ENCODE peak calls at places on chromosomes 13 and 19, in six cellular contexts. T, L, B, M, Z and G are unnamed samples.

GRCh38 chr13:100941811-100942361 is 267.3 kb upstream of the TMTC4 start:
- DNase-seq in B (no peak), T (no peak), L (no peak), Z (no peak), M (no peak), G (no peak)

GRCh38 chr19:47414469-47414868 is 4.9 kb downstream of the MEIS3 start:
- DNase-seq in B (no peak), M (no peak), L (no peak), Z (no peak), T (no peak), G (no peak)

GRCh38 chr13:80217614-80218456 is 123.1 kb downstream of the SPRY2 start:
- DNase-seq in M (peak), Z (peak), L (no peak), B (no peak), T (no peak), G (no peak)

GRCh38 chr13:44273216-44273615 is 100.4 kb upstream of the SERP2 start:
- DNase-seq in Z (no peak), M (no peak), B (no peak), L (no peak), T (no peak), G (no peak)

GRCh38 chr13:28313579-28313978 is 175.2 kb downstream of the PAN3 start:
- DNase-seq in L (peak), M (peak), Z (no peak), B (no peak), T (no peak), G (no peak)

GRCh38 chr13:100274942-100275506 is 186.1 kb downstream of the PCCA start:
- DNase-seq in M (no peak), Z (peak), B (no peak), L (no peak), T (no peak), G (no peak)

GRCh38 chr13:83162493-83162892 is 719.8 kb downstream of the SLITRK1 start:
- DNase-seq in M (peak), T (no peak), L (no peak), Z (no peak), B (no peak), G (no peak)

GRCh38 chr19:18389095-18389735 is 3.3 kb downstream of the GDF15 start:
- DNase-seq in T (no peak), B (no peak), M (no peak), L (no peak), Z (no peak), G (no peak)

GRCh38 chr19:43673702-43674629 is 4.0 kb upstream of the PLAUR start:
- DNase-seq in M (no peak), B (no peak), T (no peak), Z (no peak), L (no peak), G (no peak)

GRCh38 chr19:21482863-21483276 is 22.5 kb upstream of the ZNF429 start:
- DNase-seq in L (peak), B (no peak), M (peak), Z (peak), T (peak), G (no peak)

GRCh38 chr13:52779028-52779612 is 39.5 kb upstream of the CNMD start:
- DNase-seq in B (no peak), M (no peak), T (no peak), Z (no peak), L (no peak), G (no peak)

GRCh38 chr19:46299004-46299509 is 2.2 kb downstream of the HIF3A start:
- DNase-seq in B (no peak), L (peak), Z (peak), M (peak), T (no peak), G (no peak)

GRCh38 chr19:43662487-43662886 is 7.5 kb downstream of the PLAUR start:
- DNase-seq in L (peak), M (peak), Z (no peak), B (no peak), T (no peak), G (no peak)

GRCh38 chr13:32639502-32640105 is 53.4 kb downstream of the PDS5B start:
- DNase-seq in B (peak), T (peak), Z (peak), M (peak), L (peak), G (no peak)

GRCh38 chr19:47729799-47730520 is 15.4 kb upstream of the NOP53 start:
- DNase-seq in Z (no peak), L (peak), M (peak), B (no peak), T (no peak), G (no peak)

GRCh38 chr19:55212447-55212846 is 3.1 kb upstream of the PTPRH start:
- DNase-seq in T (no peak), B (no peak), L (no peak), Z (no peak), M (no peak), G (no peak)

GRCh38 chr13:36530050-36530789 is 97.9 kb downstream of the CCNA1 start:
- DNase-seq in B (no peak), Z (peak), M (peak), L (no peak), T (no peak), G (peak)

GRCh38 chr19:44712864-44713515 is 14.0 kb downstream of the CEACAM16 start:
- DNase-seq in B (no peak), T (no peak), Z (no peak), M (no peak), L (peak), G (no peak)

GRCh38 chr19:42480335-42481095 is 37.8 kb upstream of the CXCL17 start:
- DNase-seq in M (peak), Z (no peak), T (no peak), B (no peak), L (peak), G (no peak)

GRCh38 chr19:10112037-10112751 is 701 bp downstream of the P2RY11 start:
- DNase-seq in Z (no peak), M (peak), L (peak), T (no peak), B (no peak), G (no peak)

GRCh38 chr19:35712910-35713845 is 4.6 kb upstream of the KMT2B start:
- DNase-seq in T (peak), L (no peak), Z (no peak), M (no peak), B (peak), G (no peak)

GRCh38 chr13:95524270-95524901 is 28.1 kb upstream of the CLDN10 start:
- DNase-seq in B (no peak), Z (no peak), T (no peak), M (peak), L (peak), G (no peak)

GRCh38 chr13:95527955-95528354 is 24.6 kb upstream of the CLDN10 start:
- DNase-seq in B (no peak), L (no peak), T (no peak), Z (no peak), M (no peak), G (no peak)

DNA sequence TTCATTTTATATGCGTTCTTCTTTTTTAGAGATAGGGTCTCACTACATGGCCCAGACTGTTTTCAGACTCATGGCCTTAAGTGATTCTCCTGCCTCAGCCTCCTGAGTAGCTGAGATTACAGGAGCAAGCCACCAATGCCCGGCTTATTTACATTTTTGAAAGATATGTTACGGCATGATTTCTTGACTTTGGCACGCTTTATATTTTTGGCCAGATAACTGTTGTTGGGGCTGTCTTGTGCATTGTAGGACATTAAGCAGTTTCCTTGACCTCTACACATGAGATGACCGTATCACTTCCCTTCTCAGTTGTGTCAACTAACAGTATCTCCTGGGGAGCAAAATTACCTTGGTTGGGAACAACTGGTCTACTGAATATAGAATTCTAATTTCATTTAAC is 28.9 kb upstream of the CLDN10 start:
- DNase-seq in T (no peak), Z (no peak), L (no peak), B (no peak), M (peak), G (no peak)
- H3K4me3 ChIP-seq in T (no peak), Z (no peak), L (no peak), B (no peak), M (no peak), G (no peak)

GRCh38 chr19:33552191-33552927 is 30.8 kb upstream of the PEPD start:
- DNase-seq in B (no peak), T (no peak), M (no peak), Z (no peak), L (no peak), G (no peak)
- H3K4me3 ChIP-seq in B (no peak), T (no peak), M (no peak), Z (no peak), L (no peak), G (no peak)

DNA sequence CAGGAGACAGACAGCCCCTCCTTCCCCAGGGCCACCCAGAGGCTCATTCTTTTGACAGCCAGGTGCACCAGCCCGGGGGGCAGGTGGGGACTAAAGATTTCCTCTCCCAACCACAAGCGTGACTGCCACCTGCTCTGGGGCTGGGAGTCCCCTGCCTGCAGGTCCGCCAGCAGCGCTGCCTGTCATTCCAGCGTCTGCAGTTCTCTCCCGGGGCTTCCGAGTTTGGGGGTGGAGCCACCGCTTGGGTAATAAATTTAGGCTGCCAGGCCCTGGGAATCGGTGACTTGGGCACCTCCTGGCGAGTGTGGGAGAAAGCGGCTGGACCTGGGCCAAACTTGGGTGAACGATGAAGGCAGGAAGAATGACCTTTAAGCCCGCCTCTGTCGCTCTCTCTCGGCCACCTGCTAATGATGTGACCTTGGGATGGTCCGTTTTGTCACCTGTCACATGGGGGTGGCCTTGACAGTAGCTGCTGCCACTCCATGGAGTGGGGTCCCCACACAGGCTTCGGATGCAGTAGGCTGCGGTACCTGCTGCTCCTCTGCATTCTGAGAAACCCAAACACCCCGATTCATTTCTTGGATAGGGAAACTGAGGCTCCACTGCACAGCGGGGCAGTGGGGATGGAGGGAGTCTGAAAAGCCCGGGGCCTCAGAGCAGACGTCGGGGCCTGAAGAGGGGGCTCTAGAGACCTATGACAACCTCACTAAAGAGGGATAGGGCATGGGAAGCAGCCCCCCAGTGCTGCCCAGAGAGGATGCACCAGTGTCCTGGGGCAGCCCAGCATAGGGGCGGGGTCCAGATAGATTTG is 12.8 kb downstream of the FUT6 start:
- DNase-seq in B (no peak), T (no peak), L (peak), Z (no peak), M (peak), G (no peak)
- H3K4me3 ChIP-seq in B (no peak), T (peak), L (no peak), Z (no peak), M (no peak), G (peak)

GRCh38 chr19:34370117-34370516 is 5.1 kb downstream of the GPI start:
- DNase-seq in L (no peak), B (no peak), M (no peak), Z (no peak), T (no peak), G (no peak)
- H3K4me3 ChIP-seq in L (no peak), B (no peak), M (no peak), Z (no peak), T (no peak), G (no peak)

GRCh38 chr13:33999830-34000605 is 182.1 kb downstream of the RFC3 start:
- DNase-seq in T (no peak), M (no peak), Z (no peak), L (peak), B (no peak), G (no peak)
- H3K4me3 ChIP-seq in T (no peak), M (no peak), Z (no peak), L (no peak), B (no peak), G (no peak)

GRCh38 chr19:29526730-29527499 is 1.1 kb downstream of the VSTM2B start:
- DNase-seq in T (no peak), M (no peak), L (peak), B (no peak), Z (no peak), G (no peak)

GRCh38 chr19:29525901-29526729 is at the start of gene VSTM2B:
- DNase-seq in M (no peak), B (no peak), T (no peak), Z (no peak), L (no peak), G (no peak)

GRCh38 chr19:29528946-29529645 is 3.3 kb downstream of the VSTM2B start:
- DNase-seq in L (peak), Z (no peak), B (no peak), T (no peak), M (no peak), G (no peak)

GRCh38 chr19:29528350-29528945 is 2.7 kb downstream of the VSTM2B start:
- DNase-seq in B (no peak), M (peak), Z (peak), T (peak), L (peak), G (no peak)

GRCh38 chr19:29527500-29528328 is 1.9 kb downstream of the VSTM2B start:
- DNase-seq in B (no peak), Z (no peak), L (no peak), T (no peak), M (no peak), G (no peak)
- H3K4me3 ChIP-seq in B (no peak), Z (no peak), L (peak), T (no peak), M (no peak), G (no peak)

DNA sequence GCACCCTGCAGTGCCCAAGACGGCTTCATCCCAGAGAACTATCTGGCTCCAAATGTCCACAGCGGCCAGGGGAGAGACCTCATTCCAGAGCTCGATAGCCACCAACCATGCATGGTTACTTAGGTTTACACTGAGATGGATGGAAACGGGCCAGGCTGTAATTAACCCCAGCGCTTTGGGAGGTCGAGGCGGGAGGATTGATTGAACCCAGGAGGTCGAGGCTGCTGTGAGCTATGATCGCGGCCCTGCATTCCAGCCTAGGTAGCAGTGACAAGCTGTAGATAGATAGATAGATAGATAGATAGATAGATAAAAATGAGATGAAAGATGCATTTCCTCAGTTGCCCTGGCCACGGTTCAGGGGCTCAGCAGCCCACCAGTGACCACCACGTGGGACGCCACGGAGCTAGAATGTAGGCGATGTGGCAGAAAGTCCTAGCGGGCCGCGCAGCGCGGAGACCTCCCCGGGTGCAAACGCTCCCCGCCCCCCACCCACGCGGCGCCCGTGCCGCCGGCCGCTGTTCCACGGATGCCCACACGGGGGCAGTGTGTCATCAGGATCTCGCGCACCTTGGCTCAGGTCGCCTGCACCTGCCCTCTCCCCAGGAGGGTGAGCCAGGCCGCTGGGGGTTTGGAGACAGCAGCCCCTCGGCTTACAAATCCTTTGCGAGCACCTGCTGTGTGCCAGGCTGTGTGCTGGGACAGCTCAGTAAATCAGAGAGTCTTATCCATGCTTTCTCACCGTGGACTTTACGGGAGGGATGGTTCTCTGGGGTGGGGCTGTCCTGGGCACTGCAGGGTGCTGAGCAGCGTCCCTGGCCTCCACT is 13.5 kb upstream of the TLE5 start:
- DNase-seq in L (peak), T (peak), M (peak), B (no peak), Z (no peak), G (no peak)
- H3K4me3 ChIP-seq in L (peak), T (no peak), M (no peak), B (no peak), Z (no peak), G (peak)